ENCODE peak calls at places on chromosomes 3 and 15, in four cellular contexts. One of them, this sample, is unnamed.

GRCh38 chr3:21551019-21551418 is 200.0 kb downstream of the ZNF385D start:
- DNase-seq in nephron progenitor cell: no peak
- DNase-seq in A549: peak; percentile 22
- DNase-seq in adrenal gland: no peak
- DNase-seq in this sample: peak; percentile 45

GRCh38 chr3:81666502-81667121 is 94.8 kb downstream of the GBE1 start:
- DNase-seq in adrenal gland: no peak
- DNase-seq in nephron progenitor cell: no peak
- DNase-seq in A549: peak; percentile 46
- DNase-seq in this sample: peak; percentile 17

GRCh38 chr3:11553436-11554235 is 90.1 kb downstream of the VGLL4 start:
- DNase-seq in A549: no peak
- DNase-seq in nephron progenitor cell: no peak
- DNase-seq in adrenal gland: peak; percentile 37
- DNase-seq in this sample: no peak

GRCh38 chr3:49536875-49537533 is 17.3 kb upstream of the BSN start:
- DNase-seq in adrenal gland: no peak
- DNase-seq in nephron progenitor cell: no peak
- DNase-seq in A549: no peak
- DNase-seq in this sample: no peak

GRCh38 chr3:156507285-156507684 is 47.6 kb downstream of the SSR3 start:
- DNase-seq in nephron progenitor cell: no peak
- DNase-seq in adrenal gland: no peak
- DNase-seq in A549: no peak
- DNase-seq in this sample: peak; percentile 36

GRCh38 chr15:26358708-26359107 is 414.2 kb downstream of the GABRB3 start:
- DNase-seq in adrenal gland: no peak
- DNase-seq in nephron progenitor cell: no peak
- DNase-seq in A549: no peak
- DNase-seq in this sample: no peak

GRCh38 chr3:12982619-12983101 is 90.6 kb downstream of the IQSEC1 start:
- DNase-seq in adrenal gland: no peak
- DNase-seq in nephron progenitor cell: no peak
- DNase-seq in A549: no peak
- DNase-seq in this sample: no peak

GRCh38 chr3:168559012-168559411 is 463.3 kb upstream of the GOLIM4 start:
- DNase-seq in adrenal gland: no peak
- DNase-seq in A549: no peak
- DNase-seq in nephron progenitor cell: no peak
- DNase-seq in this sample: no peak

GRCh38 chr15:33985287-33985686 is 17.0 kb downstream of the CHRM5 start:
- DNase-seq in nephron progenitor cell: no peak
- DNase-seq in A549: peak; percentile 21
- DNase-seq in adrenal gland: no peak
- DNase-seq in this sample: peak; percentile 97

GRCh38 chr15:79953951-79954444 is 17.0 kb downstream of the BCL2A1 start:
- DNase-seq in nephron progenitor cell: no peak
- DNase-seq in adrenal gland: no peak
- DNase-seq in A549: no peak
- DNase-seq in this sample: no peak

GRCh38 chr15:81085898-81086297 is 48.2 kb upstream of the CFAP161 start:
- DNase-seq in A549: no peak
- DNase-seq in adrenal gland: no peak
- DNase-seq in nephron progenitor cell: no peak
- DNase-seq in this sample: no peak

GRCh38 chr3:93843981-93844380 is 129.7 kb downstream of the PROS1 start:
- DNase-seq in nephron progenitor cell: no peak
- DNase-seq in A549: peak; percentile 79
- DNase-seq in adrenal gland: no peak
- DNase-seq in this sample: peak; percentile 78

GRCh38 chr3:43379343-43379742 is 93.0 kb downstream of the SNRK start:
- DNase-seq in nephron progenitor cell: no peak
- DNase-seq in adrenal gland: no peak
- DNase-seq in A549: no peak
- DNase-seq in this sample: peak; percentile 82

GRCh38 chr3:14347110-14347509 is 55.3 kb upstream of the SLC6A6 start:
- DNase-seq in A549: no peak
- DNase-seq in adrenal gland: no peak
- DNase-seq in nephron progenitor cell: no peak
- DNase-seq in this sample: no peak

GRCh38 chr15:40279437-40280141 is 3.3 kb downstream of the ANKRD63 start:
- DNase-seq in nephron progenitor cell: peak; percentile 94
- DNase-seq in adrenal gland: peak; percentile 75
- DNase-seq in A549: peak; percentile 51
- DNase-seq in this sample: peak; percentile 48

GRCh38 chr15:100602822-100603393 is 519 bp downstream of the ASB7 start:
- DNase-seq in A549: peak; percentile 21
- DNase-seq in nephron progenitor cell: peak; percentile 17
- DNase-seq in adrenal gland: peak; percentile 73
- DNase-seq in this sample: peak; percentile 42

GRCh38 chr15:89416339-89417183 is 79.8 kb downstream of the RHCG start:
- DNase-seq in A549: peak; percentile 90
- DNase-seq in adrenal gland: peak; percentile 63
- DNase-seq in nephron progenitor cell: peak; percentile 91
- DNase-seq in this sample: peak; percentile 48

GRCh38 chr3:8640223-8640622 is 4.4 kb downstream of the SSUH2 start:
- DNase-seq in A549: no peak
- DNase-seq in adrenal gland: no peak
- DNase-seq in nephron progenitor cell: no peak
- DNase-seq in this sample: no peak

GRCh38 chr3:11522953-11523792 is 120.5 kb downstream of the VGLL4 start:
- DNase-seq in adrenal gland: no peak
- DNase-seq in nephron progenitor cell: peak; percentile 32
- DNase-seq in A549: no peak
- DNase-seq in this sample: no peak

GRCh38 chr3:58051196-58051595 is 43.0 kb downstream of the FLNB start:
- DNase-seq in adrenal gland: peak; percentile 83
- DNase-seq in A549: peak; percentile 65
- DNase-seq in nephron progenitor cell: no peak
- DNase-seq in this sample: peak; percentile 94

GRCh38 chr3:190338717-190339116 is 16.5 kb upstream of the CLDN1 start:
- DNase-seq in adrenal gland: peak; percentile 49
- DNase-seq in A549: peak; percentile 53
- DNase-seq in nephron progenitor cell: no peak
- DNase-seq in this sample: peak; percentile 35

GRCh38 chr3:132535575-132536441 is 61.3 kb upstream of the ACKR4 start:
- DNase-seq in nephron progenitor cell: peak; percentile 63
- DNase-seq in adrenal gland: peak; percentile 84
- DNase-seq in A549: peak; percentile 67
- DNase-seq in this sample: peak; percentile 81

GRCh38 chr3:5791558-5791957 is 604.1 kb downstream of the EDEM1 start:
- DNase-seq in nephron progenitor cell: no peak
- DNase-seq in A549: peak; percentile 58
- DNase-seq in adrenal gland: no peak
- DNase-seq in this sample: no peak

GRCh38 chr15:50066202-50066601 is 52.8 kb downstream of the ATP8B4 start:
- DNase-seq in nephron progenitor cell: no peak
- DNase-seq in adrenal gland: no peak
- DNase-seq in A549: peak; percentile 64
- DNase-seq in this sample: no peak

GRCh38 chr3:128254967-128255366 is 101.7 kb downstream of the EEFSEC start:
- DNase-seq in A549: no peak
- DNase-seq in adrenal gland: no peak
- DNase-seq in nephron progenitor cell: no peak
- DNase-seq in this sample: no peak
- TF ChIP-seq CTCF in A549: no peak
- TF ChIP-seq CTCF in adrenal gland: no peak
- TF ChIP-seq CTCF in nephron progenitor cell: no peak
- TF ChIP-seq CTCF in this sample: no peak

GRCh38 chr3:126259411-126260391 is 79.3 kb upstream of the ALDH1L1 start:
- DNase-seq in nephron progenitor cell: peak; percentile 59
- DNase-seq in adrenal gland: peak; percentile 63
- DNase-seq in A549: peak; percentile 15
- DNase-seq in this sample: no peak
- TF ChIP-seq CTCF in nephron progenitor cell: peak; percentile 55
- TF ChIP-seq CTCF in adrenal gland: peak; percentile 59
- TF ChIP-seq CTCF in A549: no peak
- TF ChIP-seq CTCF in this sample: peak; percentile 57

GRCh38 chr15:63146684-63147083 is 10.6 kb downstream of the RPS27L start:
- DNase-seq in nephron progenitor cell: no peak
- DNase-seq in adrenal gland: no peak
- DNase-seq in A549: peak; percentile 41
- DNase-seq in this sample: peak; percentile 12
- TF ChIP-seq CTCF in nephron progenitor cell: no peak
- TF ChIP-seq CTCF in adrenal gland: no peak
- TF ChIP-seq CTCF in A549: peak; percentile 34
- TF ChIP-seq CTCF in this sample: peak; percentile 41

GRCh38 chr15:82880704-82881103 is 71.3 kb downstream of the WHAMM start:
- DNase-seq in nephron progenitor cell: no peak
- DNase-seq in adrenal gland: no peak
- DNase-seq in A549: no peak
- DNase-seq in this sample: no peak
- TF ChIP-seq CTCF in nephron progenitor cell: no peak
- TF ChIP-seq CTCF in adrenal gland: no peak
- TF ChIP-seq CTCF in A549: no peak
- TF ChIP-seq CTCF in this sample: no peak

GRCh38 chr15:72532991-72533601 is 59.0 kb downstream of the ARIH1 start:
- DNase-seq in A549: peak; percentile 26
- DNase-seq in nephron progenitor cell: no peak
- DNase-seq in adrenal gland: no peak
- DNase-seq in this sample: no peak
- TF ChIP-seq CTCF in A549: peak; percentile 59
- TF ChIP-seq CTCF in nephron progenitor cell: no peak
- TF ChIP-seq CTCF in adrenal gland: no peak
- TF ChIP-seq CTCF in this sample: peak; percentile 38

GRCh38 chr15:77630956-77631789 is 1.5 kb downstream of the LINGO1 start:
- DNase-seq in adrenal gland: no peak
- DNase-seq in nephron progenitor cell: peak; percentile 55
- DNase-seq in A549: peak; percentile 25
- DNase-seq in this sample: no peak
- TF ChIP-seq CTCF in adrenal gland: no peak
- TF ChIP-seq CTCF in nephron progenitor cell: no peak
- TF ChIP-seq CTCF in A549: peak; percentile 34
- TF ChIP-seq CTCF in this sample: peak; percentile 31